ENCODE peak calls at places on chromosomes 13 and 19, in five cellular contexts. D is bronchial epithelial cell, J is stomach, O is foreskin fibroblast, U is DND-41. A is an unnamed sample.

GRCh38 chr19:38698225-38699026 is 45.8 kb downstream of the CAPN12 start:
- DNase-seq in D (no peak), J (no peak), O (no peak), U (no peak), A (no peak)

GRCh38 chr13:95564091-95564490 is 11.6 kb downstream of the CLDN10 start:
- DNase-seq in D (no peak), J (no peak), O (peak), U (no peak), A (peak)

GRCh38 chr13:42478531-42479156 is 95.3 kb upstream of the TNFSF11 start:
- DNase-seq in D (peak), J (no peak), O (peak), U (no peak), A (peak)

GRCh38 chr19:49776371-49776764 is 9.6 kb downstream of the AP2A1 start:
- DNase-seq in D (no peak), J (no peak), O (no peak), U (no peak), A (no peak)

GRCh38 chr19:39212377-39212742 is 8.3 kb upstream of the SYCN start:
- DNase-seq in D (no peak), J (peak), O (peak), U (peak), A (peak)

GRCh38 chr19:32676186-32676894 is 692 bp downstream of the RGS9BP start:
- DNase-seq in D (no peak), J (peak), O (peak), U (no peak), A (no peak)

GRCh38 chr19:6459356-6460098 is at the start of gene SLC25A23:
- DNase-seq in D (peak), J (peak), O (peak), U (peak), A (peak)

GRCh38 chr19:56720281-56720680 is 48.7 kb upstream of the ZNF835 start:
- DNase-seq in D (no peak), J (no peak), O (no peak), U (no peak), A (no peak)

GRCh38 chr13:79581870-79582315 is 100.9 kb downstream of the NDFIP2 start:
- DNase-seq in D (no peak), J (no peak), O (peak), U (no peak), A (peak)

GRCh38 chr13:32824061-32824460 is 192.2 kb upstream of the KL start:
- DNase-seq in D (no peak), J (no peak), O (peak), U (no peak), A (no peak)

GRCh38 chr19:38508507-38508906 is 75.0 kb downstream of the RYR1 start:
- DNase-seq in D (no peak), J (no peak), O (no peak), U (no peak), A (no peak)

GRCh38 chr19:19162495-19162894 is 7.6 kb downstream of the MEF2B start:
- DNase-seq in D (no peak), J (no peak), O (no peak), U (no peak), A (no peak)

GRCh38 chr13:75226092-75226491 is 255.9 kb downstream of the TBC1D4 start:
- DNase-seq in D (peak), J (no peak), O (no peak), U (no peak), A (no peak)

GRCh38 chr19:33093420-33094210 is 12.6 kb downstream of the GPATCH1 start:
- DNase-seq in D (no peak), J (no peak), O (no peak), U (no peak), A (no peak)

GRCh38 chr13:42836930-42837329 is 55.5 kb downstream of the FAM216B start:
- DNase-seq in D (peak), J (no peak), O (peak), U (no peak), A (peak)

GRCh38 chr13:23715092-23715761 is 145.0 kb downstream of the TNFRSF19 start:
- DNase-seq in D (no peak), J (no peak), O (no peak), U (no peak), A (no peak)

GRCh38 chr19:14672043-14672872 is 2.4 kb downstream of the ADGRE3 start:
- DNase-seq in D (no peak), J (no peak), O (no peak), U (no peak), A (no peak)

GRCh38 chr13:66216723-66217122 is 1013.4 kb downstream of the PCDH9 start:
- DNase-seq in D (no peak), J (no peak), O (no peak), U (no peak), A (peak)

GRCh38 chr13:102042746-102043145 is 359.1 kb downstream of the FGF14 start:
- DNase-seq in D (no peak), J (no peak), O (no peak), U (no peak), A (no peak)

GRCh38 chr19:29505034-29505824 is 20.6 kb upstream of the VSTM2B start:
- DNase-seq in D (no peak), J (no peak), O (no peak), U (no peak), A (no peak)

DNA sequence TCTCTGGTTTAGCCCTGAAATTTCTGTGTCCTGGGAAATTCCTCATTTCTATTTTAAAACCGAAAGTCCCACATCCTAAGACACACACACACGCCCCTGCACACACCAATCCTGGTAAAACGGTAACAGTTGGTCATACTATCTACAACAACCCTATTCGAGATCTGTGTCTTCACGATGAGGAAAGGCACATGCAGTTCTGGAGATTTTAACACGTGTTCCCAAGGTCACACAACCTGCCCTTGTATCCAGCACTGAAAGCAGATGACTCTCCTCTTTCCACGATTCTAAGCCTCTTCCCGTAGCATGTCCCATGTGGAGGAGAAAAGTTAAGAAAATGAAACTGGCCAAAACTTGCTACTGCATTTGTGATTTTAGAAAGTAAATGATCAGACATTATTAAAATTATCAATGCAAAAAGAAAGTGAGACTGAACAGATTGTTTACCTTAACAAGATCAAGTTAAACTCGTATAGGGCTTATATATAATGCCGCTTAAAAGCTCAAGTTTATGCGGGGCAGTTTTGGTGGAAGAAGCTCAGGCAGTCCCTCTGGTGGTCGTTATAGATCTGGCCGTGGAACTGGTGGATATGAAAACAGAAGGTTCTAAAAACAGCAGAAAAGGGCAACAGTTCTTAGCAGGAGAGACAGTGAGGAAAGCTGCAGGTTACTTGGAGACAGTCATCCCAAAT is 32.7 kb downstream of the VSTM1 start:
- DNase-seq in D (no peak), J (no peak), O (peak), U (no peak), A (peak)
- TF ChIP-seq CTCF in D (no peak), J (no peak), O (peak), U (peak), A (peak)

GRCh38 chr19:46082728-46083050 is 41.8 kb downstream of the IGFL3 start:
- DNase-seq in D (peak), J (no peak), O (peak), U (no peak), A (no peak)

GRCh38 chr19:46085888-46086287 is 38.6 kb downstream of the IGFL3 start:
- DNase-seq in D (no peak), J (no peak), O (no peak), U (no peak), A (no peak)

GRCh38 chr19:46090444-46090843 is 34.0 kb downstream of the IGFL3 start:
- DNase-seq in D (no peak), J (no peak), O (no peak), U (no peak), A (no peak)

GRCh38 chr19:46089432-46089831 is 35.1 kb downstream of the IGFL3 start:
- DNase-seq in D (no peak), J (no peak), O (no peak), U (no peak), A (no peak)

DNA sequence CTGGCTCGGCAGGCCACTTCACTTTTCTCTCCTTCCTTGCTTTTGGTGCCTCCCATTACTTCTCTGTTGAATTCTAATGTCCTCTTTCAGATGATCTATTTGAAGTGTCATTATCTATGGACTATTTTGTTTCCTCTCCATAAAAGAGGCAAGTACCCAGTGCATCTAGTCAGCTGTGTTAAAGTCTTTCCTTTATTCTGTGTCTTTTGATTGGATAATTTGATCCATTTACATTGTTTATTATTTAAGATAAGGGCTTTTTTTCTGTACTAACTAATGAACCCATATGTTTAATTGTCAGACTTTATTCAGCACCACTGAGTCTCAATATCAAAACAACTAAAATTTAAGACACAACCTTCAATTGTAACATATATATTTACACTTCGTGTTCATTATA is 36.4 kb downstream of the IGFL3 start:
- DNase-seq in D (no peak), J (no peak), O (no peak), U (no peak), A (no peak)
- H3K4me3 ChIP-seq in D (no peak), J (no peak), O (no peak), U (no peak), A (no peak)

DNA sequence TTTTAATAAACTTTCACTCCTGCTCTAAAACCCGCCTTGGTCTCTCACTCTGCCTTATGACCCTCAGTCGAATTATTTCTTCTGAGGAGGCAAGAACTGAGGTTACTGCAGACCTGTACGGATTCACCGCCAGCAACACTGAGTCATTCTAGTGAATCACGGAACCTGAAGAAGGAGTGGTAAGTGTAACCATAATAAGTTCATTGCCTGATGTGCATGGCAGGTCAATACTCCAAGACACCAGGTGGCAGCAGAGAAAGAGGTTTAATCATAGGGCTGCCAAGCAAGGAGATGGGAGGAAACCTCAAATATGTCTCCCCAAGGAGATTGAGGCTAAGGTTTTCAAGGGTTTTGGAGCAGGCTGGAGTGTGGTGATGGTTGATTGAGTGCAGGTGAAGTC is 204.3 kb upstream of the IPO5 start:
- DNase-seq in D (peak), J (no peak), O (no peak), U (no peak), A (peak)
- TF ChIP-seq CTCF in D (peak), J (no peak), O (peak), U (peak), A (peak)

GRCh38 chr19:7638802-7639465 is 2.0 kb downstream of the STXBP2 start:
- DNase-seq in D (no peak), J (no peak), O (no peak), U (no peak), A (no peak)

GRCh38 chr19:7636691-7637373 is at the start of gene STXBP2:
- DNase-seq in D (peak), J (peak), O (peak), U (no peak), A (peak)

GRCh38 chr19:7635670-7636069 is 1.2 kb upstream of the STXBP2 start:
- DNase-seq in D (no peak), J (no peak), O (no peak), U (no peak), A (no peak)

GRCh38 chr19:7636317-7636690 is 606 bp upstream of the STXBP2 start:
- DNase-seq in D (no peak), J (no peak), O (no peak), U (no peak), A (no peak)

GRCh38 chr19:7637374-7638256 is 705 bp downstream of the STXBP2 start:
- DNase-seq in D (no peak), J (peak), O (no peak), U (no peak), A (peak)
- H3K4me3 ChIP-seq in D (peak), J (peak), O (no peak), U (no peak), A (peak)

GRCh38 chr13:22486490-22486889 is 694.3 kb upstream of the SGCG start:
- DNase-seq in D (no peak), J (no peak), O (no peak), U (no peak), A (no peak)

GRCh38 chr13:22487932-22488331 is 692.8 kb upstream of the SGCG start:
- DNase-seq in D (no peak), J (no peak), O (peak), U (no peak), A (no peak)

DNA sequence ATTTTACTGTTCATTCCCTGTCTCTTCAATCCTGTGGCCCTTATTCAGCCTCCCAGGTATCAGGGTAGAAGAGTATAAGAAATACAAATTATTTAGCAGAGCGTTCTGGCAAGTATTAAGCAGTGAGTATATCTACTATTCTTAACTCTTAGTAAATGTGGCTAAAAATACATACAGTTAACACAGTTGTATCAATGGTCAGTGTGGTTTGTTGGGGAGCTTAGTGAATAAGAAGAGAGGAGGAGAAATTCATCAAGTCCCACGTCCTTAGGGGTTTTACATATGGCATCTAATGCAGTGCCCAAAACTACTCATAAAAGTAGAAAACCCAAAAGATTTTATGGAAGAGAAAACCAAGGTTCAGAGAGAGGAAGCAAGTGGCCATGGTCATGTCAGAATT is 691.0 kb upstream of the SGCG start:
- DNase-seq in D (no peak), J (no peak), O (no peak), U (no peak), A (no peak)
- TF ChIP-seq CTCF in D (no peak), J (no peak), O (no peak), U (no peak), A (no peak)

DNA sequence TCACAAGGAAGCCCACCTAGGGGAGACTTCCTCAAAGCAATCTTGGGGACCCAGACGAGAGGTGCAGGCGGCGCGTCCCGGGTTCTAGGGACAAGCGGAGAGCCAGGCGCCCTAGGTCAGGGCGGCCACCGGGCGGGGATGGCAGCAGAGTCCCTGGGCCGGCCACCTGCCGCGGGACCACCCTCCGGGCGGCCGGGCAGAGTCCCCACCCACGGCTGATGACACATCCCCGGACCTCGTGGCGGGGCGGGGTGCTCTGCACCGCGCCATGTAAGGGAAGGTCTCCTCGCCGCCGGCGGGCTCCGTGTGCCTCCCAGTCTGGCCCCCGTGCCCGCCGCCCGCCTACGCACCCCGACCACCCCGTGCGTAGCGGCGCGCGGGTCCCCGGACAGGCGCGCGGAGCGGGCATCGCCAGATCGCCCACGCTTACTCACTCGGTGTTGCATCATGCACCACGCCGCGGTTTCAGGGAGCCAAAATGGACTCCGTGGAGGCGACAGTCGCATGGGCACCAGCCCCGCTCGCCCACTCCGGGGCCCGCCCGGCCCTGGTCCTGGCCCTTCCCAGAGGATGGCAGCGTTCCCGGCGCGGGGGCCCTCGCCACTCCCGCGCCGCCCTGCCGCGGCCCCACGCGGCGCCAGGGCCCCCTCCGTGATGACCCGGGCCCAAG is 643 bp downstream of the SLC7A1 start:
- DNase-seq in D (no peak), J (peak), O (peak), U (peak), A (peak)
- H3K4me3 ChIP-seq in D (peak), J (peak), O (peak), U (peak), A (peak)

GRCh38 chr13:21011378-21011777 is 50.0 kb downstream of the LATS2 start:
- DNase-seq in D (no peak), J (no peak), O (no peak), U (no peak), A (no peak)
- TF ChIP-seq CTCF in D (no peak), J (no peak), O (no peak), U (no peak), A (no peak)

GRCh38 chr19:4795400-4795799 is 3.9 kb downstream of the FEM1A start:
- DNase-seq in D (peak), J (no peak), O (no peak), U (no peak), A (no peak)
- H3K4me3 ChIP-seq in D (peak), J (no peak), O (no peak), U (no peak), A (no peak)

GRCh38 chr19:12665281-12665573 is 1.3 kb downstream of the MAN2B1 start:
- DNase-seq in D (no peak), J (peak), O (no peak), U (no peak), A (no peak)
- TF ChIP-seq CTCF in D (no peak), J (no peak), O (no peak), U (no peak), A (no peak)

GRCh38 chr13:30959678-30960077 is 27.2 kb downstream of the TEX26 start:
- DNase-seq in D (no peak), J (no peak), O (no peak), U (no peak), A (no peak)
- H3K4me3 ChIP-seq in D (no peak), J (no peak), O (no peak), U (no peak), A (no peak)

A was measured in fibroblast of pulmonary artery.